ENCODE peak calls at places on chromosomes 5 and 9, in seven cellular contexts. A is endothelial cell of umbilical vein, X is testis, T is spleen, P is psoas muscle, I is endodermal cell, O is body of pancreas. S is an unnamed sample.

GRCh38 chr9:115192280-115192679 is 74.3 kb upstream of the TNC start:
- DNase-seq in P (no peak), A (no peak), O (no peak), X (no peak), I (no peak), T (no peak), S (no peak)

GRCh38 chr9:2018162-2018643 is 3.1 kb downstream of the SMARCA2 start:
- DNase-seq in O (no peak), T (no peak), X (peak; percentile 37), I (no peak), P (no peak), A (no peak), S (no peak)

GRCh38 chr5:125455041-125455440 is 708.6 kb upstream of the ZNF608 start:
- DNase-seq in P (no peak), A (no peak), T (no peak), O (no peak), I (no peak), X (no peak), S (no peak)

GRCh38 chr5:11234501-11234911 is 473.5 kb upstream of the DAP start:
- DNase-seq in X (no peak), O (no peak), T (peak; percentile 84), A (no peak), P (no peak), I (peak; percentile 20), S (no peak)

GRCh38 chr9:21395778-21396717 is 10.8 kb upstream of the IFNA2 start:
- DNase-seq in I (peak; percentile 88), P (peak; percentile 39), T (peak; percentile 88), X (peak; percentile 88), A (peak; percentile 45), O (peak; percentile 65), S (peak; percentile 52)

GRCh38 chr5:124824637-124825158 is 78.3 kb upstream of the ZNF608 start:
- DNase-seq in T (no peak), A (peak; percentile 87), X (no peak), P (no peak), O (no peak), I (no peak), S (peak; percentile 21)

GRCh38 chr9:128685636-128686489 is 3.2 kb upstream of the SET start:
- DNase-seq in P (no peak), O (no peak), I (peak; percentile 42), A (no peak), X (no peak), T (peak; percentile 87), S (no peak)

GRCh38 chr5:154395407-154396106 is 50.2 kb upstream of the SAP30L start:
- DNase-seq in O (peak; percentile 35), P (peak; percentile 32), X (no peak), T (no peak), I (peak; percentile 82), A (no peak), S (no peak)

GRCh38 chr9:130539473-130540223 is 39.7 kb upstream of the FUBP3 start:
- DNase-seq in O (no peak), T (no peak), A (peak; percentile 39), P (peak; percentile 41), I (no peak), X (no peak), S (peak; percentile 77)

GRCh38 chr9:37100317-37100716 is 20.1 kb upstream of the ZCCHC7 start:
- DNase-seq in O (no peak), T (no peak), A (no peak), X (no peak), P (no peak), I (peak; percentile 61), S (no peak)

GRCh38 chr5:99130081-99130480 is 201.3 kb upstream of the CHD1 start:
- DNase-seq in I (no peak), P (no peak), T (no peak), O (no peak), A (peak; percentile 11), X (no peak), S (no peak)

GRCh38 chr5:56979968-56980367 is 28.0 kb upstream of the MIER3 start:
- DNase-seq in O (no peak), T (no peak), I (no peak), P (no peak), A (no peak), X (no peak), S (no peak)

GRCh38 chr5:22372376-22372775 is 480.8 kb downstream of the CDH12 start:
- DNase-seq in P (no peak), T (no peak), A (no peak), I (peak; percentile 44), O (no peak), X (no peak), S (peak; percentile 16)

GRCh38 chr5:133818031-133818431 is 150.4 kb downstream of the C5orf15 start:
- DNase-seq in P (peak; percentile 78), X (peak; percentile 59), T (no peak), O (peak; percentile 77), I (no peak), A (no peak), S (peak; percentile 90)

GRCh38 chr5:174951151-174951780 is 226.9 kb downstream of the MSX2 start:
- DNase-seq in A (peak; percentile 12), O (peak; percentile 62), I (peak; percentile 89), X (peak; percentile 75), P (peak; percentile 18), T (no peak), S (peak; percentile 75)

GRCh38 chr5:139439013-139439903 is at the start of gene DNAJC18:
- DNase-seq in P (peak; percentile 96), T (peak; percentile 98), O (peak; percentile 98), A (peak; percentile 88), I (peak; percentile 98), X (peak; percentile 98), S (peak; percentile 96)

GRCh38 chr5:124599048-124599973 is 147.1 kb downstream of the ZNF608 start:
- DNase-seq in X (peak; percentile 21), A (peak; percentile 98), O (peak; percentile 84), I (no peak), T (no peak), P (no peak), S (no peak)

GRCh38 chr9:113715086-113715485 is 161.0 kb upstream of the ZNF618 start:
- DNase-seq in A (no peak), X (no peak), T (no peak), I (peak; percentile 32), O (no peak), P (no peak), S (no peak)

GRCh38 chr9:121779381-121780117 is 128.1 kb downstream of the DAB2IP start:
- DNase-seq in I (no peak), P (no peak), X (peak; percentile 52), O (no peak), T (no peak), A (peak; percentile 84), S (no peak)

GRCh38 chr9:38384990-38385848 is 7.3 kb upstream of the ALDH1B1 start:
- DNase-seq in I (no peak), O (no peak), A (peak; percentile 13), P (no peak), T (no peak), X (no peak), S (no peak)

GRCh38 chr9:38376266-38376665 is 16.2 kb upstream of the ALDH1B1 start:
- DNase-seq in P (no peak), A (no peak), O (no peak), T (no peak), X (no peak), I (no peak), S (no peak)

GRCh38 chr9:38380230-38380871 is 12.2 kb upstream of the ALDH1B1 start:
- DNase-seq in O (no peak), P (no peak), A (no peak), I (peak; percentile 79), X (no peak), T (no peak), S (no peak)

GRCh38 chr9:38382141-38382540 is 10.4 kb upstream of the ALDH1B1 start:
- DNase-seq in X (no peak), A (no peak), I (no peak), P (no peak), O (no peak), T (no peak), S (no peak)

GRCh38 chr9:38380872-38381534 is 11.5 kb upstream of the ALDH1B1 start:
- DNase-seq in A (no peak), P (no peak), T (no peak), I (peak; percentile 85), O (peak; percentile 60), X (peak; percentile 87), S (no peak)
- H3K27ac ChIP-seq in A (no peak overlapping the region), P (peak overlapping the region; percentile 84), T (no peak overlapping the region), I (no peak overlapping the region), O (peak overlapping the region; percentile 80), X (peak overlapping the region; percentile 73), S (no peak overlapping the region)

GRCh38 chr5:132425975-132426524 is 56.5 kb downstream of the SLC22A5 start:
- DNase-seq in P (no peak), I (no peak), T (no peak), O (no peak), A (no peak), X (no peak), S (no peak)
- H3K4me1 ChIP-seq in P (peaks cover 87% of the 10 kb centered on the region), I (peaks cover 11% of the 10 kb centered on the region), T (peaks cover 99% of the 10 kb centered on the region), O (peaks cover 89% of the 10 kb centered on the region), A (peaks cover 33% of the 10 kb centered on the region), X (peaks cover 36% of the 10 kb centered on the region), S (peaks cover 83% of the 10 kb centered on the region)

GRCh38 chr9:98329904-98330303 is 74.5 kb upstream of the TBC1D2 start:
- DNase-seq in I (no peak), P (no peak), T (no peak), A (no peak), X (no peak), O (peak; percentile 30), S (no peak)

GRCh38 chr9:98332405-98332831 is 77.0 kb upstream of the TBC1D2 start:
- DNase-seq in T (no peak), P (no peak), X (no peak), O (no peak), I (no peak), A (peak; percentile 88), S (no peak)

GRCh38 chr9:98329281-98329680 is 73.8 kb upstream of the TBC1D2 start:
- DNase-seq in T (peak; percentile 36), X (no peak), A (no peak), I (peak; percentile 23), O (no peak), P (no peak), S (no peak)

GRCh38 chr9:98331536-98332259 is 76.2 kb upstream of the TBC1D2 start:
- DNase-seq in A (no peak), X (no peak), T (no peak), I (peak; percentile 75), P (no peak), O (no peak), S (no peak)

DNA sequence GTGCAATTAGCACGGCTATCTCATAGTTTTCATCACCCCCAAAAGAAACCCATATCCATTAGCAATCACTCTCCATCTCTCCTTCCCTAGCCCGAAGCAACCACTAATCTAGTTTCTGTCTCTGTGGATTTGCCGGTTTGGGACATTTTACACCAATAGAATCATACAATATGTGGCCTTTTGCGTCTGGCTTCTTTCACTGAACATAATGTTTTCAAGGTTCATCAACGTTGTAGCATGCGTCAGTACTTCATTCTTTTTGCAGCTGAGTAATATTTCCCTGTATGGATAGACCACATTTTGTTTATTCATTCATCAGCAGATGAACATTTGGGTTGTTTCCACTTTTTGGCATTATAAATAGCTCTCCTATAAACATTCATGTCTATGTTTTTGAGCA is 75.4 kb upstream of the TBC1D2 start:
- DNase-seq in P (no peak), X (no peak), I (no peak), O (no peak), A (no peak), T (no peak), S (no peak)
- H3K27ac ChIP-seq in P (no peak overlapping the region), X (no peak overlapping the region), I (no peak overlapping the region), O (no peak overlapping the region), A (no peak overlapping the region), T (no peak overlapping the region), S (no peak overlapping the region)

DNA sequence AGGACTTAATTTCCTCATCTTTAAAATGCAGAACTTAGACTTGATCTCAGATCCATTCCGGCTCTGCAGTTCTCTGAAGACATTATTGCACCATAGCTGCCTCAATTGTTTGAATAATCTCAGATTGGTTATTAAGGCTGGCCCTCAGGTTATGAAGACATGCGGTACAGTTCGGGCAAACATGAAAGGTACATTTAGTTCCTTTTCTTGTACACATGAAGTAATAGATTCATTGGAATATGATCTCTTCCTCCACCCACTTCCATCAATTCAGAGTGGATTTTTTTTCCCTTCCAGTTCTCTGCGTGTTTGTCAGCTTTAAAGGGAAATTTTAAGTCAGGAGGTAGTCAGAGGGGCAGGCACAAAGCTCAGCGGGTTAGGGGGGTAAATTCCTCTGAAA is 28.0 kb downstream of the ATP6V0E1 start:
- DNase-seq in O (no peak), P (no peak), I (no peak), X (no peak), A (peak; percentile 33), T (no peak), S (no peak)
- H3K4me1 ChIP-seq in O (peaks cover 52% of the 10 kb centered on the region), P (peaks cover 40% of the 10 kb centered on the region), I (peaks cover 10% of the 10 kb centered on the region), X (peaks cover 17% of the 10 kb centered on the region), A (peaks cover 10% of the 10 kb centered on the region), T (peaks cover 12% of the 10 kb centered on the region), S (peaks cover 27% of the 10 kb centered on the region)